ENCODE peak calls at places on chromosomes 3 and 15, in four cellular contexts. One of them, this sample, is unnamed.

GRCh38 chr3:136545664-136546266 is 206.4 kb downstream of the STAG1 start:
- DNase-seq in HL-60: no peak
- DNase-seq in fibroblast of the aortic adventitia: peak; percentile 48
- DNase-seq in cardiac fibroblast: peak; percentile 43
- DNase-seq in this sample: no peak

GRCh38 chr3:141275032-141275422 is 43.4 kb downstream of the PXYLP1 start:
- DNase-seq in HL-60: no peak
- DNase-seq in fibroblast of the aortic adventitia: peak; percentile 14
- DNase-seq in cardiac fibroblast: peak; percentile 21
- DNase-seq in this sample: no peak

GRCh38 chr3:185677146-185677829 is 91.2 kb downstream of the SENP2 start:
- DNase-seq in HL-60: peak; percentile 25
- DNase-seq in fibroblast of the aortic adventitia: peak; percentile 90
- DNase-seq in cardiac fibroblast: peak; percentile 86
- DNase-seq in this sample: no peak

GRCh38 chr15:40151991-40152390 is 8.9 kb upstream of the BUB1B start:
- DNase-seq in HL-60: no peak
- DNase-seq in fibroblast of the aortic adventitia: no peak
- DNase-seq in cardiac fibroblast: no peak
- DNase-seq in this sample: no peak

GRCh38 chr3:13951184-13951583 is 71.3 kb upstream of the WNT7A start:
- DNase-seq in fibroblast of the aortic adventitia: no peak
- DNase-seq in HL-60: no peak
- DNase-seq in cardiac fibroblast: no peak
- DNase-seq in this sample: no peak

GRCh38 chr15:78564743-78565096 is 600 bp upstream of the CHRNA5 start:
- DNase-seq in fibroblast of the aortic adventitia: no peak
- DNase-seq in HL-60: no peak
- DNase-seq in cardiac fibroblast: no peak
- DNase-seq in this sample: no peak

GRCh38 chr3:96779810-96780209 is 34.6 kb upstream of the EPHA6 start:
- DNase-seq in cardiac fibroblast: no peak
- DNase-seq in fibroblast of the aortic adventitia: no peak
- DNase-seq in HL-60: no peak
- DNase-seq in this sample: no peak

GRCh38 chr15:31158858-31159569 is 57.5 kb upstream of the TRPM1 start:
- DNase-seq in HL-60: no peak
- DNase-seq in fibroblast of the aortic adventitia: peak; percentile 1
- DNase-seq in cardiac fibroblast: no peak
- DNase-seq in this sample: no peak

GRCh38 chr3:141769171-141769894 is 6.1 kb downstream of the GRK7 start:
- DNase-seq in cardiac fibroblast: peak; percentile 33
- DNase-seq in fibroblast of the aortic adventitia: peak; percentile 36
- DNase-seq in HL-60: no peak
- DNase-seq in this sample: no peak

GRCh38 chr3:42277676-42278075 is 11.7 kb upstream of the CCK start:
- DNase-seq in HL-60: no peak
- DNase-seq in fibroblast of the aortic adventitia: no peak
- DNase-seq in cardiac fibroblast: no peak
- DNase-seq in this sample: no peak

GRCh38 chr15:47409038-47409437 is 308.3 kb upstream of the SEMA6D start:
- DNase-seq in cardiac fibroblast: peak; percentile 60
- DNase-seq in HL-60: no peak
- DNase-seq in fibroblast of the aortic adventitia: no peak
- DNase-seq in this sample: peak; percentile 36

GRCh38 chr3:171436380-171436779 is 23.8 kb downstream of the TNIK start:
- DNase-seq in HL-60: no peak
- DNase-seq in fibroblast of the aortic adventitia: no peak
- DNase-seq in cardiac fibroblast: no peak
- DNase-seq in this sample: no peak

GRCh38 chr3:129197341-129197740 is 13.6 kb upstream of the CNBP start:
- DNase-seq in cardiac fibroblast: no peak
- DNase-seq in fibroblast of the aortic adventitia: no peak
- DNase-seq in HL-60: no peak
- DNase-seq in this sample: no peak

GRCh38 chr15:53559364-53560253 is 199.9 kb downstream of the WDR72 start:
- DNase-seq in HL-60: no peak
- DNase-seq in fibroblast of the aortic adventitia: no peak
- DNase-seq in cardiac fibroblast: no peak
- DNase-seq in this sample: no peak

GRCh38 chr15:52050416-52050815 is 31.4 kb downstream of the MAPK6 start:
- DNase-seq in cardiac fibroblast: peak; percentile 57
- DNase-seq in fibroblast of the aortic adventitia: peak; percentile 33
- DNase-seq in HL-60: no peak
- DNase-seq in this sample: no peak

GRCh38 chr3:14460342-14461005 is 58.1 kb downstream of the SLC6A6 start:
- DNase-seq in fibroblast of the aortic adventitia: peak; percentile 99
- DNase-seq in HL-60: no peak
- DNase-seq in cardiac fibroblast: peak; percentile 99
- DNase-seq in this sample: peak; percentile 70

GRCh38 chr3:78728406-78729145 is 1039.2 kb downstream of the ROBO1 start:
- DNase-seq in HL-60: no peak
- DNase-seq in fibroblast of the aortic adventitia: peak; percentile 59
- DNase-seq in cardiac fibroblast: peak; percentile 54
- DNase-seq in this sample: peak; percentile 91

GRCh38 chr3:16026753-16027152 is 147.7 kb upstream of the GALNT15 start:
- DNase-seq in HL-60: no peak
- DNase-seq in cardiac fibroblast: peak; percentile 34
- DNase-seq in fibroblast of the aortic adventitia: peak; percentile 25
- DNase-seq in this sample: no peak

GRCh38 chr3:119230745-119231144 is 9.9 kb downstream of the B4GALT4 start:
- DNase-seq in fibroblast of the aortic adventitia: no peak
- DNase-seq in cardiac fibroblast: no peak
- DNase-seq in HL-60: no peak
- DNase-seq in this sample: no peak

GRCh38 chr15:58344164-58345070 is 87.4 kb upstream of the LIPC start:
- DNase-seq in fibroblast of the aortic adventitia: no peak
- DNase-seq in HL-60: no peak
- DNase-seq in cardiac fibroblast: no peak
- DNase-seq in this sample: no peak

DNA sequence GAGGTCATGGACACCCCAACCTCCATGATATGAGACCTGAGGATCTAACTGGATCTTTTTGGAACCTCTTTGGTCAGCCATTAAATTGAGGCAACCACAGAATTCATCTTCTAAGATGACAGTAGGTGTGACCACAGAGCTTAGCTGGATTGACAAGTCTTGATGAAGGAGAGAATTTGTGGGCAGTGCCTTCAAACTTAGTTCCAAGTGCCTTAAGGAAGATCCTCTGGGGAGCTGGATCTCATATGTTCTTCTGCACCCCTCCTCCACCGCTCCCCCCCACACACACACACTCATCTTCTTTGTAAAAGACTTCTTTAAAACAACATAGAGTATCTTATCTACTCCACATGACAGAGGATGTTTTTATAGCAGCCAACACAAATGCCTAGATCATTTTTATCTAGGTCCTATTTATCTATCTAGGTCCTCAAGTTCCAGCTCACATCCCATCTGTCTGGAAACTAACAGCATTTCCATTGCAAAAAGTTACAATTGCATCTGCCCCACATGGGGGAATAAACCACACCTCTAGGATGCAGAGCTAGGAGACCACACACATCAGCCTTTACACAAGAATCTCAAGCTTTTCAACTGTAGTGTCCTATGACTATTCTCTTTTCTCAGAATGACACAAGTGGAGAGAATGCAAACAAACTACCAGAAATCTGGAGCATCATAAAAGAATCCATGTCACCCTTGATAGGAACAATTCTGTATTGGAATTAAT is 37.4 kb downstream of the WWTR1 start:
- DNase-seq in HL-60: no peak
- DNase-seq in fibroblast of the aortic adventitia: peak; percentile 83
- DNase-seq in cardiac fibroblast: peak; percentile 61
- DNase-seq in this sample: no peak
- H3K4me3 ChIP-seq in HL-60: no peak overlapping the region
- H3K4me3 ChIP-seq in fibroblast of the aortic adventitia: no peak overlapping the region
- H3K4me3 ChIP-seq in cardiac fibroblast: no peak overlapping the region
- H3K4me3 ChIP-seq in this sample: no peak overlapping the region

GRCh38 chr3:8593022-8593817 is 51.4 kb downstream of the SSUH2 start:
- DNase-seq in fibroblast of the aortic adventitia: peak; percentile 63
- DNase-seq in HL-60: no peak
- DNase-seq in cardiac fibroblast: peak; percentile 61
- DNase-seq in this sample: peak; percentile 15
- H3K4me3 ChIP-seq in fibroblast of the aortic adventitia: no peak overlapping the region
- H3K4me3 ChIP-seq in HL-60: no peak overlapping the region
- H3K4me3 ChIP-seq in cardiac fibroblast: no peak overlapping the region
- H3K4me3 ChIP-seq in this sample: no peak overlapping the region

DNA sequence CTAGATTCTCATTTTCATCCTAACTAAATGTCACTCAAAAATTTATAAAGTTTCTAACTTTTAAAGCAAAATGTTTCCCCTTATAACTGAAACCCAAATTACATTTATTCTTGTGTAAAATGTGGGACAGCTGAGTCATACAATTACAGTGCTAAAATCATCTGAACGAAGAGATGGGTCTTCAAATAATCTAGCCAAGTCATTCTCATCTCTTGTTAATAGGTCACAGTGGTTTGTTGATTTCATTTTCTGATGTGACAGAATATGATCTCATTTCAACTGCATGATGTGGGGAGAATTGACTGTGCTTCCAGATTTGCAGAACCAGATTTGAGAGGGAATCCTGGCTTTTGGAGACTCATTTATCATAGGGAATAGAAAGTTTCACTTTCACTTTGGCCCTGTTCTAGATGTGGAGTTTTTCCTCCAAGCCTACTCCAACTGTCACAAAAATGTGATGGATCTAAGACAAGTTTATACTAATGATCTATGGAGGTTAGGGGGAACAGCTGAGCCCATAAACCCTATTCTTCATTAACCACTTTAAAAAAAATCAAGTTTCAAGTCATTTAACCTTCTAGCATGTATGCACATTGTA is 685.0 kb downstream of the PDCD6IP start:
- DNase-seq in fibroblast of the aortic adventitia: no peak
- DNase-seq in cardiac fibroblast: no peak
- DNase-seq in HL-60: no peak
- DNase-seq in this sample: no peak
- H3K4me3 ChIP-seq in fibroblast of the aortic adventitia: no peak overlapping the region
- H3K4me3 ChIP-seq in cardiac fibroblast: peak overlapping the region; percentile 4
- H3K4me3 ChIP-seq in HL-60: no peak overlapping the region
- H3K4me3 ChIP-seq in this sample: no peak overlapping the region

GRCh38 chr3:101182734-101183133 is 137.6 kb downstream of the IMPG2 start:
- DNase-seq in cardiac fibroblast: peak; percentile 71
- DNase-seq in fibroblast of the aortic adventitia: peak; percentile 60
- DNase-seq in HL-60: no peak
- DNase-seq in this sample: no peak
- H3K4me3 ChIP-seq in cardiac fibroblast: no peak overlapping the region
- H3K4me3 ChIP-seq in fibroblast of the aortic adventitia: no peak overlapping the region
- H3K4me3 ChIP-seq in HL-60: no peak overlapping the region
- H3K4me3 ChIP-seq in this sample: no peak overlapping the region

DNA sequence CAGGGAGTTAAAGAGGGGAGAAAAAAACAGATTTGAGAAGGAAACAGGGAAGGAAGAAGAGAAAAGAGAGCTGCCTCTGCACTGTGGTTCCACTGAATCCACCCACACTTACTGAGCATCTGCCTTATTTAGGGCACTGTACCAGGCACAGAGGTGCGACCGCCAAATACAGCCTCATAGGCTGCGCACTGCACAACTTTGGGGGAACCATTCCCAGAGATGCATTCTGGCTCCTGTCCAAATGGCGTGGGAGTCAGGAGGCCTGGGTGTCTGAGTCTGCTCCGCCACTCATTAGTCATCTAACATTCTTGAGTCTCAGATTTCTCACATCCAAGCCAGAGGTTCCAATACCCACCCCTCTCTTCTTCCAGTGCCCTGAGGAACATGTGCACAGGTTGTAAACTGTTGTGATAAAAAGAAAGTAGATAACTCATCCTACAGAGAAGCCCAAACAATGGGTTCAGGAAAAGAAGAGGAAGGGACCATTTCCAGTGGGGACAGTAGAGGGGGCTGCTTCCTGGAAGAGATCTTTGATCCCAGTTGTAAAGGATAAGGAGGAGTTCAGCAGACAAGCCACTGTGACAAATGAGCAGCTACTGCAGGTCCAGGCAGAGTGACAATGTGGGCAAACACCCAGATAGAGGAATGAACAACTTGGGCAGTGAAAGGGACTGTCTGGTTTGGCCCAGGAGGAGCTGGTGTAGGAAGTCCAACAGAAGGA is 254.6 kb downstream of the UACA start:
- DNase-seq in HL-60: peak; percentile 45
- DNase-seq in cardiac fibroblast: peak; percentile 89
- DNase-seq in fibroblast of the aortic adventitia: peak; percentile 89
- DNase-seq in this sample: no peak
- H3K4me3 ChIP-seq in HL-60: no peak overlapping the region
- H3K4me3 ChIP-seq in cardiac fibroblast: no peak overlapping the region
- H3K4me3 ChIP-seq in fibroblast of the aortic adventitia: no peak overlapping the region
- H3K4me3 ChIP-seq in this sample: no peak overlapping the region

This sample was measured in dorsolateral prefrontal cortex.